ENCODE peak calls at places on chromosomes 7 and 10, in six cellular contexts. M is GM12892, Q is GM12878, B is K562, T is HepG2, C is H1. O is an unnamed sample.

GRCh38 chr10:63267414-63268138 is 134.4 kb downstream of the NRBF2 start:
- DNase-seq in T (peak; percentile 71), B (peak; percentile 79), C (no peak), Q (no peak), M (no peak), O (no peak)

GRCh38 chr10:48658243-48658888 is 26.3 kb upstream of the WDFY4 start:
- DNase-seq in C (peak; percentile 49), T (peak; percentile 56), Q (no peak), M (no peak), B (peak; percentile 87), O (no peak)

GRCh38 chr7:45663965-45664623 is 89.9 kb downstream of the ADCY1 start:
- DNase-seq in C (no peak), Q (no peak), M (no peak), T (no peak), B (no peak), O (no peak)

GRCh38 chr7:45479781-45480180 is 94.4 kb upstream of the ADCY1 start:
- DNase-seq in M (no peak), B (no peak), Q (no peak), C (no peak), T (no peak), O (no peak)

GRCh38 chr10:6918305-6918704 is 338.2 kb upstream of the PRKCQ start:
- DNase-seq in T (no peak), Q (no peak), C (peak; percentile 15), M (no peak), B (peak; percentile 70), O (no peak)

GRCh38 chr10:62613429-62613828 is 191.1 kb upstream of the ADO start:
- DNase-seq in Q (no peak), M (no peak), T (no peak), B (peak; percentile 11), C (no peak), O (no peak)

GRCh38 chr7:119515214-119515613 is 757.8 kb upstream of the KCND2 start:
- DNase-seq in T (no peak), Q (no peak), M (no peak), B (no peak), C (no peak), O (no peak)

GRCh38 chr7:14835399-14835798 is 67.2 kb downstream of the DGKB start:
- DNase-seq in M (no peak), C (no peak), B (no peak), T (no peak), Q (no peak), O (no peak)

GRCh38 chr7:135650831-135651573 is 11.3 kb upstream of the STMP1 start:
- DNase-seq in B (peak; percentile 83), M (no peak), T (no peak), C (no peak), Q (no peak), O (no peak)

GRCh38 chr10:31602541-31603244 is 283.7 kb downstream of the ZEB1 start:
- DNase-seq in T (no peak), Q (no peak), M (no peak), C (no peak), B (no peak), O (no peak)

GRCh38 chr10:73113543-73113942 is 3.3 kb downstream of the NUDT13 start:
- DNase-seq in M (no peak), T (no peak), Q (no peak), C (no peak), B (no peak), O (no peak)

GRCh38 chr10:62079885-62080559 is 178.5 kb downstream of the ARID5B start:
- DNase-seq in C (no peak), M (no peak), B (no peak), Q (peak; percentile 69), T (no peak), O (no peak)

GRCh38 chr10:110416776-110417732 is 80.7 kb upstream of the DUSP5 start:
- DNase-seq in Q (no peak), B (no peak), M (no peak), T (no peak), C (no peak), O (no peak)

GRCh38 chr10:129924375-129925085 is 39.5 kb downstream of the EBF3 start:
- DNase-seq in M (no peak), Q (no peak), T (no peak), C (no peak), B (no peak), O (no peak)

GRCh38 chr7:30842542-30843451 is 68.9 kb upstream of the AQP1 start:
- DNase-seq in B (no peak), M (no peak), T (no peak), Q (no peak), C (no peak), O (no peak)

GRCh38 chr10:7275761-7276440 is 134.9 kb downstream of the SFMBT2 start:
- DNase-seq in T (no peak), B (no peak), C (no peak), M (no peak), Q (no peak), O (no peak)

GRCh38 chr7:151954866-151955820 is 1.1 kb upstream of the GALNTL5 start:
- DNase-seq in C (no peak), B (no peak), T (no peak), Q (no peak), M (no peak), O (no peak)

GRCh38 chr7:116933465-116933864 is 19.8 kb upstream of the ST7 start:
- DNase-seq in B (no peak), Q (no peak), M (no peak), C (no peak), T (no peak), O (no peak)

GRCh38 chr7:84248267-84248666 is 53.7 kb upstream of the SEMA3A start:
- DNase-seq in B (no peak), Q (peak; percentile 36), C (no peak), M (no peak), T (no peak), O (no peak)

GRCh38 chr10:120634629-120635028 is 177.6 kb downstream of the PLPP4 start:
- DNase-seq in T (no peak), B (peak; percentile 20), C (peak; percentile 54), Q (no peak), M (no peak), O (no peak)

GRCh38 chr7:157929671-157930070 is 592.9 kb downstream of the DNAJB6 start:
- DNase-seq in C (no peak), T (no peak), B (no peak), M (no peak), Q (no peak), O (no peak)

GRCh38 chr7:151728286-151728660 is 148.6 kb downstream of the PRKAG2 start:
- DNase-seq in C (no peak), T (no peak), Q (no peak), M (no peak), B (no peak), O (no peak)

GRCh38 chr10:121455377-121455776 is 142.9 kb downstream of the FGFR2 start:
- DNase-seq in Q (no peak), B (no peak), C (no peak), M (no peak), T (no peak), O (no peak)

DNA sequence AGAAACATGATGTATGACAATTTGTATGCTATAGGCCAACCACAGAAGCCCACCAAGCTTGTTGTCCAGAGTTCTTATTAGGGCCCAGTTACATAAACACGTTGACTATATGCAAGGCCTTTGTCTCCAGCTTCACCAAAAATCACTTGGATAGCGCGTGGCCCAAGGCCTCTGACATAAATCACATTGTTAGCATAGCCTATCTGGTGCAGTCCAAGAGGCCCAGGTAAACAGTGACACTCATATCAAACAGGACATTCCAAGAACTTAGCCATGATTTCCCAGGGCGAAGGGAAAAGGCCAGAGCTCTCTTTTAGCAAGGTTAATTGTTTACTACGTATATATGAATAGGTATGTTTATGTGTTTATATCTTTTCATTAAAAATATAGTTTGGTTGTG is 337.2 kb upstream of the CELF2 start:
- DNase-seq in B (no peak), T (no peak), Q (no peak), C (no peak), M (no peak), O (no peak)
- TF ChIP-seq POLR2A in B (no peak), T (no peak), Q (no peak), C (no peak), M (no peak), O (no peak)

DNA sequence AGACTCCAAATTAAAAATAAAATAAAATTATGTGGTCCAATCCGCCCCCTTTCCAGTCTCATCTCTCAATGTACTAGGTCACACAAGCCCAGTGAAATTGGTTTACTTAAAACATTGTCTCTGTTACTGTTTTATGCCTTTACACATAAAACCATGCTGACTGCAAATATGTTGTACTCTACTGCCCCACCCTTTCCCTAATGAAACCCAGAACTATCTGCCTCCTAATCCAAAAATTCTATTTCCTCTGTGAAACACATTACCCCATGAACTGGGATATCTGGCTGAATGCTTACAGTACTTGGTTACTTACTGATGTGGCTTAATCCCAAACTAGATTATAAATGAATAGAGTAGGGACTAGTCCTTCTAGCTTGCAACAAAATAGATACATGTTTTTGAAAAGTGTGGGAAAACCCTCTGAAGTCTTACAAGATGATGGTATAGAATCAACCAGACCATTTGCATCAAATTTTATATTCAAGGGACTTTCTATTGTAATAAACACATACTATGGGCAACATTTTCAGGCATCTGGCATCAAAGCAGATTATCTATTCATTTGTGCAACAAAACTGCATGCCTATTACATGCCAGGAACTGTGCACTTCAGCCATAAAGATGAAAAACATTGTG is 10.0 kb upstream of the KMT2E start:
- DNase-seq in C (no peak), M (no peak), B (no peak), Q (no peak), T (no peak), O (no peak)
- TF ChIP-seq TAF1 in C (no peak), M (no peak), B (no peak), Q (no peak), T (no peak), O (no peak)

DNA sequence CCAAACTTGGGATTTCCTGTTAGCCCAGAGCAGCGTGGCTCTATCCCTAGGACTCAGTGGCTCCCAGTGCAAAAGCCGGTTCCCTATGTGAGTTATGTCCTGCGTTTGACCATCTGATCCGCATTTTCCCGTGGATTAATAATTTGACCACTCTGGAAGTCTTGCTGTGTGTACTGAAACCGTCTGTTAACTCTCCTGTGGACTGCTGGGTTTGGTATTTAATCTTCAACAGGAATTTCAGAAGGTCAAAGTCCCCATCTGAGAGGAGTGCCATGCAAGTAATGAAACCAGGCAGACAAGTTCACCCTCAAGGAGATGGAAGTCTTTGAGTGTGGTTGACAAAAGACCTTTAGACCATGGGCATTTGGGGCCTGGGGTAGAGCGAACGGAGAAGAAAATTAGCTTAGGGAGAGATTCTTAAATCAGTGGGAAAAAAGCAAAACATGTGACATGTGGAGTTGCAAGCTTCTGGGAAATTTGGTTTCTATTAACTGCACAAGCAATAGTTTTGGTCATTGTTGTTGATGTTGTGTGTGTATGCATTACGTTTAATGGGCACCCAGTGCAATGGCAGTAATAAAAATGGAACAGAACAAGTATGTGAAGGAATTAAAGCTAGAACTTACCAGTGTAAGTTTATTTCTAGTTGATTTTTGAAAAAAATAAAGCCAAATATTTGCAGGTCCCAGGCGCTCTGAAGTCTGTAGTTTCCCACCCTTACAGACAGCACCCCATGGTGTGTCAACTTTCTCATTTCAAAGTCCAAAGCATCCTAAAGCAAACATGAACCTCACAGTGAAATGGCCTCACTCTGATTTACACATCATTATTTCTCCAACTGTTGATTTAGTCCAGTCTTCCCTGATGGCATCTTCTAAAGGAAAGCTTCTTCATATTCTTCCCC is 38.3 kb downstream of the LYZL1 start:
- DNase-seq in C (no peak), Q (no peak), T (peak; percentile 94), M (no peak), B (no peak), O (no peak)
- TF ChIP-seq POLR2A in C (no peak), Q (no peak), T (peak; percentile 24), M (no peak), B (no peak), O (no peak)

DNA sequence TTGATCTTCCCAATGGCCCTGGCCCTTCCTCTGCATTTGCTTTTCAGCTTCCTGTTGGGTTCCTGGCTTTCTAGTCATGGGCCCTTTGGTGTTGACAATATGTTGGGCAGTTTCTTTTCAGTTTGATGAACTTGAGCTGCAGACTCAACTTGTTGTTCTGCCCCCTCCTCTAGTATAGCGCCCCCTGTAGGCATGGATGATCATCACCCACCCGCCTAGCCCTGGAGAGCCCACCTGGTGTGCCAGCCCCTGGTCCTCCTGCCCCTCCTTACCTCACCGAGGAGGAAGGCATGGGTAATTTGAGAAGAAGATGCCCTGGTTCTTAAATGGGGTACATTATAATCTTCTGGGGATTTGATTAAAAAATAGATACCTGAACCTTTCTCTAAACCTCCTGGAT is 271.2 kb downstream of the SNX10 start:
- DNase-seq in C (no peak), Q (no peak), B (peak; percentile 5), M (no peak), T (no peak), O (no peak)
- TF ChIP-seq TAF1 in C (no peak), Q (no peak), B (no peak), M (no peak), T (no peak), O (no peak)